ENCODE peak calls at places on chromosomes 2 and 18, in five cellular contexts. One of them, this sample, is unnamed.

GRCh38 chr2:85710687-85711577 is 16.8 kb downstream of the GNLY start:
- DNase-seq in A549: no peak
- DNase-seq in Calu3: no peak
- DNase-seq in MCF 10A: peak; percentile 50
- DNase-seq in endothelial cell of umbilical vein: peak; percentile 66
- DNase-seq in this sample: peak; percentile 45

GRCh38 chr2:238700122-238700457 is 147.8 kb upstream of the TWIST2 start:
- DNase-seq in MCF 10A: no peak
- DNase-seq in Calu3: no peak
- DNase-seq in A549: no peak
- DNase-seq in endothelial cell of umbilical vein: no peak
- DNase-seq in this sample: no peak

GRCh38 chr2:242088471-242089212 is 219.1 kb downstream of the RTP5 start:
- DNase-seq in MCF 10A: peak; percentile 85
- DNase-seq in Calu3: peak; percentile 97
- DNase-seq in A549: peak; percentile 61
- DNase-seq in endothelial cell of umbilical vein: peak; percentile 74
- DNase-seq in this sample: peak; percentile 90

GRCh38 chr2:127174977-127175376 is 45.1 kb downstream of the CYP27C1 start:
- DNase-seq in endothelial cell of umbilical vein: no peak
- DNase-seq in MCF 10A: peak; percentile 18
- DNase-seq in A549: no peak
- DNase-seq in Calu3: no peak
- DNase-seq in this sample: no peak

GRCh38 chr2:174778479-174778962 is 14.2 kb upstream of the CHRNA1 start:
- DNase-seq in MCF 10A: peak; percentile 69
- DNase-seq in A549: no peak
- DNase-seq in Calu3: peak; percentile 18
- DNase-seq in endothelial cell of umbilical vein: no peak
- DNase-seq in this sample: peak; percentile 10

GRCh38 chr18:72086421-72086820 is 457.7 kb downstream of the CBLN2 start:
- DNase-seq in endothelial cell of umbilical vein: peak; percentile 39
- DNase-seq in MCF 10A: peak; percentile 52
- DNase-seq in A549: no peak
- DNase-seq in Calu3: no peak
- DNase-seq in this sample: peak; percentile 13

GRCh38 chr2:75596784-75597183 is 36.0 kb upstream of the EVA1A start:
- DNase-seq in endothelial cell of umbilical vein: no peak
- DNase-seq in Calu3: no peak
- DNase-seq in A549: no peak
- DNase-seq in MCF 10A: no peak
- DNase-seq in this sample: no peak

GRCh38 chr2:59726226-59726800 is 827.1 kb downstream of the BCL11A start:
- DNase-seq in Calu3: no peak
- DNase-seq in endothelial cell of umbilical vein: no peak
- DNase-seq in A549: no peak
- DNase-seq in MCF 10A: no peak
- DNase-seq in this sample: peak; percentile 54

GRCh38 chr2:174873457-174873856 is 109.2 kb upstream of the CHRNA1 start:
- DNase-seq in A549: no peak
- DNase-seq in Calu3: no peak
- DNase-seq in MCF 10A: no peak
- DNase-seq in endothelial cell of umbilical vein: no peak
- DNase-seq in this sample: no peak

GRCh38 chr2:121360566-121361300 is 75.7 kb upstream of the TFCP2L1 start:
- DNase-seq in Calu3: peak; percentile 49
- DNase-seq in A549: peak; percentile 21
- DNase-seq in endothelial cell of umbilical vein: peak; percentile 78
- DNase-seq in MCF 10A: peak; percentile 92
- DNase-seq in this sample: no peak

GRCh38 chr2:113324684-113325160 is 46.0 kb upstream of the PAX8 start:
- DNase-seq in MCF 10A: peak; percentile 71
- DNase-seq in A549: peak; percentile 80
- DNase-seq in endothelial cell of umbilical vein: peak; percentile 23
- DNase-seq in Calu3: peak; percentile 71
- DNase-seq in this sample: no peak

GRCh38 chr2:133773862-133774674 is 205.8 kb upstream of the NCKAP5 start:
- DNase-seq in endothelial cell of umbilical vein: no peak
- DNase-seq in A549: no peak
- DNase-seq in MCF 10A: no peak
- DNase-seq in Calu3: no peak
- DNase-seq in this sample: no peak

GRCh38 chr2:15980605-15981098 is 40.3 kb downstream of the MYCN start:
- DNase-seq in Calu3: no peak
- DNase-seq in A549: no peak
- DNase-seq in endothelial cell of umbilical vein: no peak
- DNase-seq in MCF 10A: no peak
- DNase-seq in this sample: no peak

GRCh38 chr2:69381337-69381737 is 5.7 kb downstream of the GFPT1 start:
- DNase-seq in A549: no peak
- DNase-seq in Calu3: no peak
- DNase-seq in MCF 10A: peak; percentile 23
- DNase-seq in endothelial cell of umbilical vein: no peak
- DNase-seq in this sample: no peak

GRCh38 chr2:112700004-112700667 is 20.7 kb upstream of the NT5DC4 start:
- DNase-seq in endothelial cell of umbilical vein: no peak
- DNase-seq in MCF 10A: no peak
- DNase-seq in Calu3: no peak
- DNase-seq in A549: no peak
- DNase-seq in this sample: peak; percentile 66

GRCh38 chr2:207529330-207530159 is at the start of gene CREB1:
- DNase-seq in A549: peak; percentile 86
- DNase-seq in Calu3: peak; percentile 99
- DNase-seq in endothelial cell of umbilical vein: peak; percentile 99
- DNase-seq in MCF 10A: peak; percentile 98
- DNase-seq in this sample: peak; percentile 98
- TF ChIP-seq CTCF in A549: no peak
- TF ChIP-seq CTCF in Calu3: no peak
- TF ChIP-seq CTCF in endothelial cell of umbilical vein: no peak
- TF ChIP-seq CTCF in MCF 10A: no peak
- TF ChIP-seq CTCF in this sample: no peak

GRCh38 chr18:67285583-67285982 is 230.9 kb downstream of the DSEL start:
- DNase-seq in Calu3: no peak
- DNase-seq in endothelial cell of umbilical vein: no peak
- DNase-seq in MCF 10A: no peak
- DNase-seq in A549: no peak
- DNase-seq in this sample: no peak
- TF ChIP-seq CTCF in Calu3: no peak
- TF ChIP-seq CTCF in endothelial cell of umbilical vein: no peak
- TF ChIP-seq CTCF in MCF 10A: no peak
- TF ChIP-seq CTCF in A549: no peak
- TF ChIP-seq CTCF in this sample: no peak

DNA sequence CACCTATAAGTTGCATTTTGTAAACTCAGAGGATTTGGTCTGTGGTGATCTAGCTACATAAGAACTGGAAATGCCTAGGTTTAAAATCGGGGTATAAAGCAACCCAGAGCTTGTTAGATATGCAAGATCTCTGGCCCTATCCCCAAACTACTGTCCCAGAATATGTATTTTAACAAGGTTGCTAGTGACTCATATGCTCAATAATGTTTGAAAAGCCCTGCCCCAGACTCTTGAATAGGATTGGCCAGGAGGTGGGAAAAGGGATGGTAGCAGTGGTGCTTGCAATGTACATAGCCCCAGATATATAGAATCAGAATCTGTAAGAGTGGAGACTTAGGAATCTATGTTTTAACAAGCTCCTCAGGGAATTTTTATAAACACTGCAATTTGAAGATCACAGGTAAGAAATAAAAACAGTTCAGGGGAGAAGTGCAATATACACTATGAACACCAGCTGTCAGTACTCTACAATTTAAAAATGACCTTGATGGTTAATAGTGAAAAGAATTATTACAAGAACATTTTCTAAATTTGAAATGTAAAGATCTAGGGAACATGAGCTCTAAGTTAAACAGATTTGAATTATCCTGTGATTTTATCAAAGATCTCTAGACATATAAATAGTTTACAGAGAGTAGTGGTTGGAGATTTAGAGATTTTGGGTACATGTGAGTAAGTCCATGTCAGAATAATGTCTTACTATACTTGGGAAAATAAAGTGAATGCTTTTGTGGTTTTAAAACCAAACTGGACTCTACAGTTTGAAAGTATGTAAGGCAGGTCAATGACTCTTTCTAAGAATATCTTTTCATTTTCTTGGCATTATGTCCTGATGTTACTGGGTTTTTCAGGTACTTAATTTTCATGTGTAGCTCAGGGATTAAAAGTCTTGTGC is 7.7 kb upstream of the MMADHC start:
- DNase-seq in Calu3: no peak
- DNase-seq in endothelial cell of umbilical vein: peak; percentile 43
- DNase-seq in MCF 10A: peak; percentile 35
- DNase-seq in A549: no peak
- DNase-seq in this sample: no peak
- TF ChIP-seq CTCF in Calu3: no peak
- TF ChIP-seq CTCF in endothelial cell of umbilical vein: peak; percentile 20
- TF ChIP-seq CTCF in MCF 10A: peak; percentile 33
- TF ChIP-seq CTCF in A549: peak; percentile 72
- TF ChIP-seq CTCF in this sample: no peak

GRCh38 chr2:10220516-10221391 is 82.0 kb upstream of the HPCAL1 start:
- DNase-seq in Calu3: peak; percentile 13
- DNase-seq in endothelial cell of umbilical vein: no peak
- DNase-seq in MCF 10A: peak; percentile 61
- DNase-seq in A549: no peak
- DNase-seq in this sample: peak; percentile 24
- TF ChIP-seq CTCF in Calu3: no peak
- TF ChIP-seq CTCF in endothelial cell of umbilical vein: no peak
- TF ChIP-seq CTCF in MCF 10A: no peak
- TF ChIP-seq CTCF in A549: no peak
- TF ChIP-seq CTCF in this sample: no peak

GRCh38 chr18:52345428-52345827 is 5.4 kb downstream of the DCC start:
- DNase-seq in MCF 10A: no peak
- DNase-seq in endothelial cell of umbilical vein: no peak
- DNase-seq in A549: no peak
- DNase-seq in Calu3: no peak
- DNase-seq in this sample: no peak

GRCh38 chr18:52341617-52342381 is 1.8 kb downstream of the DCC start:
- DNase-seq in endothelial cell of umbilical vein: no peak
- DNase-seq in MCF 10A: no peak
- DNase-seq in Calu3: no peak
- DNase-seq in A549: no peak
- DNase-seq in this sample: no peak

GRCh38 chr18:52340466-52341378 is 725 bp downstream of the DCC start:
- DNase-seq in endothelial cell of umbilical vein: no peak
- DNase-seq in Calu3: no peak
- DNase-seq in A549: no peak
- DNase-seq in MCF 10A: no peak
- DNase-seq in this sample: no peak

GRCh38 chr18:52343731-52344340 is 3.8 kb downstream of the DCC start:
- DNase-seq in MCF 10A: no peak
- DNase-seq in A549: no peak
- DNase-seq in Calu3: no peak
- DNase-seq in endothelial cell of umbilical vein: no peak
- DNase-seq in this sample: no peak

GRCh38 chr18:52343138-52343537 is 3.1 kb downstream of the DCC start:
- DNase-seq in MCF 10A: peak; percentile 6
- DNase-seq in Calu3: no peak
- DNase-seq in endothelial cell of umbilical vein: no peak
- DNase-seq in A549: no peak
- DNase-seq in this sample: no peak
- TF ChIP-seq CTCF in MCF 10A: no peak
- TF ChIP-seq CTCF in Calu3: no peak
- TF ChIP-seq CTCF in endothelial cell of umbilical vein: no peak
- TF ChIP-seq CTCF in A549: peak; percentile 24
- TF ChIP-seq CTCF in this sample: no peak

GRCh38 chr2:28663359-28663758 is 88.3 kb upstream of the PPP1CB start:
- DNase-seq in A549: no peak
- DNase-seq in endothelial cell of umbilical vein: peak; percentile 76
- DNase-seq in MCF 10A: peak; percentile 18
- DNase-seq in Calu3: no peak
- DNase-seq in this sample: no peak
- TF ChIP-seq CTCF in A549: no peak
- TF ChIP-seq CTCF in endothelial cell of umbilical vein: peak; percentile 18
- TF ChIP-seq CTCF in MCF 10A: no peak
- TF ChIP-seq CTCF in Calu3: no peak
- TF ChIP-seq CTCF in this sample: no peak

DNA sequence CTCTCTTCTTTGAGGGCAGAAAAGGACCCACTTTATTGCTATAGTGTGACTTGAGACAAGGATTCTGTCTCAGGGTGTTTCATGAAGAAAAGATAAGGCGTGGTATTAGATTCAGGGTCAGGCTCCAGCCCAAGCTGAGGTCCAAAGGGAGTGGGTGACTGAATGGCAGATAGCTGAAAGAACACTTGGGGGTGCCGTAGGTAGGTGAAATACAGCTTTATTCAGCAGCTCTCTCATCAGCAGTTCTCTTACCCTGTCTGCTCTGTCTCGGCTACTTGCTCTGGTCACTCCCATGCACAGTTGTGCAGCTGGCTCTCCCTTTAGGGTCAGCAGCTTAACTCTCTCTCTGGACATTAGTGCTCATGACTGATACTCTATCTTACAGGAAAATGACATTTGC is 379.9 kb downstream of the LPIN1 start:
- DNase-seq in Calu3: no peak
- DNase-seq in A549: no peak
- DNase-seq in endothelial cell of umbilical vein: peak; percentile 5
- DNase-seq in MCF 10A: no peak
- DNase-seq in this sample: no peak
- TF ChIP-seq CTCF in Calu3: no peak
- TF ChIP-seq CTCF in A549: no peak
- TF ChIP-seq CTCF in endothelial cell of umbilical vein: no peak
- TF ChIP-seq CTCF in MCF 10A: no peak
- TF ChIP-seq CTCF in this sample: no peak

This sample was measured in HL-60.